ENCODE peak calls at places on chromosomes 13 and 19, in six cellular contexts. V is lower leg skin; F is CD8-positive, alpha-beta memory T cell; Q is transverse colon; A is NCI-H510A; R is NCI-H226. E is an unnamed sample.

GRCh38 chr13:73708393-73708985 is 425.7 kb downstream of the KLF12 start:
- DNase-seq in V (peak; percentile 35), F (peak; percentile 8), Q (peak; percentile 59), A (no peak), R (peak; percentile 11), E (peak; percentile 63)

GRCh38 chr19:24033962-24034342 is 53.0 kb upstream of the ZNF254 start:
- DNase-seq in V (peak; percentile 29), F (peak; percentile 2), Q (peak; percentile 62), A (no peak), R (peak; percentile 7), E (peak; percentile 30)

GRCh38 chr19:56839665-56840451 is 668 bp downstream of the PEG3 start:
- DNase-seq in V (peak; percentile 89), F (no peak), Q (peak; percentile 78), A (no peak), R (no peak), E (no peak)

GRCh38 chr13:27665761-27666160 is 44.1 kb downstream of the POLR1D start:
- DNase-seq in V (no peak), F (no peak), Q (no peak), A (no peak), R (no peak), E (no peak)

GRCh38 chr19:45591004-45591637 is 6.5 kb upstream of the OPA3 start:
- DNase-seq in V (no peak), F (no peak), Q (peak; percentile 73), A (peak; percentile 46), R (no peak), E (no peak)

GRCh38 chr13:91710733-91711132 is 312.3 kb downstream of the GPC5 start:
- DNase-seq in V (no peak), F (no peak), Q (no peak), A (no peak), R (no peak), E (no peak)

GRCh38 chr13:50908371-50908770 is 1.2 kb upstream of the RNASEH2B start:
- DNase-seq in V (no peak), F (no peak), Q (no peak), A (no peak), R (no peak), E (no peak)

GRCh38 chr19:13981467-13981866 is 24.7 kb downstream of the RFX1 start:
- DNase-seq in V (no peak), F (no peak), Q (no peak), A (no peak), R (no peak), E (no peak)

GRCh38 chr13:48567521-48568331 is 34.8 kb upstream of the RCBTB2 start:
- DNase-seq in V (no peak), F (no peak), Q (no peak), A (no peak), R (no peak), E (no peak)

GRCh38 chr19:53598361-53598760 is 33.4 kb upstream of the DPRX start:
- DNase-seq in V (no peak), F (no peak), Q (no peak), A (no peak), R (no peak), E (no peak)

GRCh38 chr13:47396915-47397314 is 500.1 kb upstream of the HTR2A start:
- DNase-seq in V (no peak), F (no peak), Q (no peak), A (no peak), R (no peak), E (no peak)

GRCh38 chr19:10516671-10517286 is 468 bp downstream of the S1PR5 start:
- DNase-seq in V (no peak), F (no peak), Q (no peak), A (no peak), R (peak; percentile 5), E (no peak)

GRCh38 chr19:34837262-34837661 is 64.2 kb upstream of the ZNF599 start:
- DNase-seq in V (no peak), F (no peak), Q (peak; percentile 20), A (no peak), R (peak; percentile 75), E (no peak)

GRCh38 chr13:99124695-99125334 is 75.8 kb upstream of the UBAC2 start:
- DNase-seq in V (no peak), F (no peak), Q (no peak), A (no peak), R (peak; percentile 68), E (no peak)

GRCh38 chr19:4730740-4731171 is 7.1 kb upstream of the DPP9 start:
- DNase-seq in V (no peak), F (peak; percentile 45), Q (peak; percentile 37), A (no peak), R (no peak), E (peak; percentile 59)

GRCh38 chr19:5031231-5032100 is 62.6 kb downstream of the KDM4B start:
- DNase-seq in V (peak; percentile 78), F (peak; percentile 74), Q (peak; percentile 86), A (peak; percentile 68), R (peak; percentile 43), E (peak; percentile 80)

GRCh38 chr19:35341006-35341405 is 6.7 kb upstream of the FFAR1 start:
- DNase-seq in V (no peak), F (no peak), Q (no peak), A (no peak), R (no peak), E (no peak)

GRCh38 chr13:105763851-105764250 is 771.6 kb downstream of the EFNB2 start:
- DNase-seq in V (no peak), F (no peak), Q (no peak), A (no peak), R (no peak), E (no peak)

GRCh38 chr19:1863638-1864479 is 480 bp upstream of the KLF16 start:
- DNase-seq in V (peak; percentile 84), F (peak; percentile 91), Q (peak; percentile 92), A (peak; percentile 81), R (peak; percentile 88), E (peak; percentile 93)

GRCh38 chr13:33543631-33544030 is 258.1 kb upstream of the STARD13 start:
- DNase-seq in V (no peak), F (no peak), Q (no peak), A (no peak), R (no peak), E (no peak)